ENCODE peak calls at places on chromosomes 5 and 9, in ten cellular contexts. L is GM18507; M is posterior cingulate gyrus; G is amniotic epithelial cell; B is sciatic nerve; C is WTC11; P is stimulated activated CD4-positive, alpha-beta T cell treated with anti-CD3 and anti-CD28 coated beads, Interleukin-2, amount 100 ng/mL, for 48 hours; H is CD4-positive, CD25-positive, alpha-beta regulatory T cell; I is NCI-H1092; X is gastrocnemius medialis. Z is an unnamed sample.

GRCh38 chr9:70539526-70539925 is 125.1 kb upstream of the KLF9 start:
- DNase-seq in L (no peak), M (no peak), G (no peak), B (no peak), C (no peak), P (no peak), H (no peak), I (no peak), X (no peak), Z (no peak)

GRCh38 chr9:2785060-2785459 is 58.8 kb downstream of the PUM3 start:
- DNase-seq in L (no peak), M (no peak), G (no peak), B (no peak), C (no peak), P (no peak), H (no peak), I (no peak), X (no peak), Z (no peak)

GRCh38 chr5:34474573-34475021 is 181.5 kb upstream of the RAI14 start:
- DNase-seq in L (peak), M (no peak), G (peak), B (no peak), C (no peak), P (no peak), H (no peak), I (peak), X (no peak), Z (no peak)

GRCh38 chr5:83927140-83927733 is 206.6 kb upstream of the HAPLN1 start:
- DNase-seq in L (peak), M (peak), G (peak), B (peak), C (peak), P (peak), H (no peak), I (peak), X (no peak), Z (no peak)

GRCh38 chr5:113119271-113119924 is 142.8 kb downstream of the DCP2 start:
- DNase-seq in L (no peak), M (no peak), G (peak), B (no peak), C (no peak), P (no peak), H (no peak), I (no peak), X (peak), Z (no peak)

GRCh38 chr5:112002368-112002767 is 245.4 kb upstream of the NREP start:
- DNase-seq in L (no peak), M (no peak), G (no peak), B (no peak), C (no peak), P (no peak), H (no peak), I (no peak), X (no peak), Z (no peak)

GRCh38 chr9:78592866-78593265 is 295.9 kb downstream of the PSAT1 start:
- DNase-seq in L (no peak), M (no peak), G (peak), B (no peak), C (no peak), P (no peak), H (no peak), I (no peak), X (no peak), Z (no peak)

GRCh38 chr5:179867079-179867465 is 8.5 kb upstream of the MRNIP start:
- DNase-seq in L (no peak), M (no peak), G (no peak), B (no peak), C (no peak), P (no peak), H (no peak), I (no peak), X (no peak), Z (no peak)

GRCh38 chr9:20490246-20490834 is 132.0 kb downstream of the MLLT3 start:
- DNase-seq in L (no peak), M (no peak), G (no peak), B (no peak), C (no peak), P (no peak), H (no peak), I (no peak), X (no peak), Z (no peak)

GRCh38 chr5:71893451-71893850 is 174.4 kb downstream of the CARTPT start:
- DNase-seq in L (no peak), M (no peak), G (peak), B (no peak), C (no peak), P (no peak), H (no peak), I (no peak), X (no peak), Z (no peak)

GRCh38 chr9:137689745-137690529 is 71.1 kb downstream of the EHMT1 start:
- DNase-seq in L (no peak), M (no peak), G (peak), B (no peak), C (no peak), P (no peak), H (no peak), I (no peak), X (no peak), Z (no peak)

GRCh38 chr9:33956544-33956943 is 92.1 kb downstream of the UBAP2 start:
- DNase-seq in L (no peak), M (no peak), G (no peak), B (no peak), C (no peak), P (no peak), H (no peak), I (no peak), X (no peak), Z (no peak)

GRCh38 chr9:70111641-70112236 is 68.1 kb downstream of the MAMDC2 start:
- DNase-seq in L (no peak), M (no peak), G (peak), B (no peak), C (no peak), P (no peak), H (no peak), I (no peak), X (no peak), Z (no peak)

GRCh38 chr9:72383978-72384709 is 19.1 kb upstream of the ZFAND5 start:
- DNase-seq in L (no peak), M (no peak), G (peak), B (no peak), C (no peak), P (no peak), H (no peak), I (no peak), X (no peak), Z (no peak)

GRCh38 chr9:114225534-114226288 is 70.4 kb downstream of the COL27A1 start:
- DNase-seq in L (no peak), M (no peak), G (no peak), B (no peak), C (no peak), P (no peak), H (no peak), I (no peak), X (no peak), Z (no peak)

GRCh38 chr5:32585122-32585445 is 273 bp upstream of the SUB1 start:
- DNase-seq in L (no peak), M (no peak), G (no peak), B (no peak), C (no peak), P (no peak), H (no peak), I (no peak), X (no peak), Z (no peak)

GRCh38 chr5:72353046-72353445 is 32.9 kb downstream of the PTCD2 start:
- DNase-seq in L (no peak), M (no peak), G (peak), B (no peak), C (no peak), P (no peak), H (no peak), I (no peak), X (no peak), Z (no peak)

GRCh38 chr9:86075132-86075807 is 24.1 kb downstream of the GOLM1 start:
- DNase-seq in L (no peak), M (no peak), G (peak), B (no peak), C (no peak), P (no peak), H (no peak), I (no peak), X (no peak), Z (no peak)

GRCh38 chr5:332843-333242 is 11.3 kb downstream of the AHRR start:
- DNase-seq in L (no peak), M (no peak), G (no peak), B (no peak), C (no peak), P (peak), H (no peak), I (no peak), X (no peak), Z (no peak)

GRCh38 chr5:152058267-152058666 is 133.6 kb upstream of the GLRA1 start:
- DNase-seq in L (no peak), M (no peak), G (no peak), B (no peak), C (no peak), P (no peak), H (no peak), I (no peak), X (no peak), Z (no peak)

GRCh38 chr9:27701029-27701428 is 127.7 kb upstream of the C9orf72 start:
- DNase-seq in L (no peak), M (no peak), G (no peak), B (no peak), C (no peak), P (no peak), H (no peak), I (no peak), X (no peak), Z (no peak)